ENCODE peak calls at places on chromosome 14, in eight cellular contexts. H is kidney tubule cell; Y is Calu3; B is activated effector memory CD4-positive, alpha-beta T cell treated with anti-CD3 and anti-CD28 coated beads, Interleukin-2, amount 50 U/mL, for 16 hours; P is activated T-helper 1 cell treated with Interleukin-2 at 50 U/mL for 16 hours; Z is AG08395; Q is cerebellar cortex; L is IMR-90. T is an unnamed sample.

GRCh38 chr14:60188115-60188514 is 22.9 kb upstream of the DHRS7 start:
- DNase-seq in Z (no peak), Y (no peak), H (no peak), Q (no peak), L (no peak), B (no peak), P (no peak), T (no peak)

GRCh38 chr14:36238666-36239363 is 62.3 kb upstream of the PTCSC3 start:
- DNase-seq in L (peak; percentile 70), Q (no peak), P (no peak), B (no peak), H (peak; percentile 12), Y (no peak), Z (peak; percentile 57), T (peak; percentile 2)

GRCh38 chr14:64835431-64835830 is 44.3 kb downstream of the SPTB start:
- DNase-seq in Z (no peak), B (no peak), L (no peak), Y (no peak), P (no peak), Q (peak; percentile 59), H (no peak), T (no peak)

GRCh38 chr14:50794063-50794645 is 36.8 kb downstream of the NIN start:
- DNase-seq in L (no peak), B (no peak), Y (no peak), Q (peak; percentile 64), P (no peak), Z (no peak), H (no peak), T (no peak)

GRCh38 chr14:72558721-72559120 is 335.2 kb downstream of the DPF3 start:
- DNase-seq in Y (no peak), B (no peak), H (peak; percentile 88), L (peak; percentile 56), P (no peak), Z (peak; percentile 57), Q (peak; percentile 91), T (peak; percentile 66)

GRCh38 chr14:105148604-105149145 is 19.9 kb downstream of the JAG2 start:
- DNase-seq in Q (no peak), L (no peak), H (no peak), B (no peak), Y (no peak), Z (no peak), P (no peak), T (no peak)

GRCh38 chr14:54818201-54819133 is 84.2 kb downstream of the GCH1 start:
- DNase-seq in H (peak; percentile 60), Q (no peak), P (no peak), Y (no peak), Z (peak; percentile 78), L (peak; percentile 69), B (no peak), T (peak; percentile 60)

GRCh38 chr14:79018846-79019245 is 848.7 kb downstream of the NRXN3 start:
- DNase-seq in Z (no peak), B (no peak), L (peak; percentile 82), H (peak; percentile 66), Y (no peak), Q (no peak), P (no peak), T (no peak)

GRCh38 chr14:69249603-69250002 is 10.4 kb upstream of the GALNT16 start:
- DNase-seq in L (no peak), P (no peak), H (no peak), Q (no peak), B (no peak), Y (no peak), Z (no peak), T (no peak)

GRCh38 chr14:43410631-43411030 is 1096.5 kb downstream of the FSCB start:
- DNase-seq in Z (no peak), Y (no peak), H (no peak), L (no peak), P (no peak), Q (no peak), B (no peak), T (no peak)